ENCODE peak calls at places on chromosomes 16 and 17, in ten cellular contexts. H is endothelial cell; R is CD8-positive, alpha-beta T cell; U is Panc1; F is HFFc6; C is GM23338; X is RWPE1; L is dorsolateral prefrontal cortex; Q is A549; N is RWPE2. M is an unnamed sample.
A peak's percentile ranks its signal among the peaks of the same experiment; 100 is the strongest.

GRCh38 chr17:57283203-57283971 is 27.1 kb downstream of the MSI2 start:
- DNase-seq in X (no peak), R (no peak), Q (no peak), H (no peak), N (no peak), F (no peak), U (no peak), C (no peak), L (no peak), M (no peak)

GRCh38 chr17:75238684-75239191 is 22.7 kb downstream of the GGA3 start:
- DNase-seq in C (peak; percentile 88), Q (peak; percentile 96), L (peak; percentile 43), N (no peak), H (peak; percentile 70), X (peak; percentile 68), F (peak; percentile 55), R (peak; percentile 68), U (peak; percentile 33), M (peak; percentile 67)

GRCh38 chr17:81518113-81518784 is 5.7 kb upstream of the ACTG1 start:
- DNase-seq in N (peak; percentile 72), R (no peak), Q (no peak), L (no peak), F (no peak), C (peak; percentile 52), U (no peak), X (no peak), H (no peak), M (no peak)

GRCh38 chr16:81712681-81713080 is 66.4 kb upstream of the PLCG2 start:
- DNase-seq in L (no peak), R (no peak), N (no peak), F (no peak), C (no peak), H (no peak), U (no peak), Q (no peak), X (no peak), M (no peak)

GRCh38 chr17:12790806-12791148 is 1.5 kb downstream of the ARHGAP44 start:
- DNase-seq in H (no peak), X (no peak), U (no peak), Q (no peak), C (no peak), N (no peak), F (no peak), R (no peak), L (no peak), M (no peak)

GRCh38 chr17:51672058-51672457 is 411.7 kb downstream of the UTP18 start:
- DNase-seq in N (no peak), R (no peak), Q (no peak), U (no peak), F (no peak), C (no peak), H (no peak), L (no peak), X (no peak), M (no peak)

GRCh38 chr16:85199069-85199725 is 86.9 kb upstream of the CIBAR2 start:
- DNase-seq in C (no peak), X (no peak), F (peak; percentile 70), U (no peak), L (no peak), Q (no peak), H (no peak), R (no peak), N (no peak), M (peak; percentile 81)

GRCh38 chr17:1830288-1830687 is 483 bp downstream of the RPA1 start:
- DNase-seq in H (no peak), L (no peak), F (no peak), Q (peak; percentile 33), N (no peak), U (no peak), X (peak; percentile 15), R (peak; percentile 27), C (peak; percentile 62), M (no peak)

GRCh38 chr16:80174416-80174815 is 366.4 kb upstream of the DYNLRB2 start:
- DNase-seq in U (no peak), N (no peak), R (no peak), F (peak; percentile 81), Q (no peak), X (peak; percentile 50), H (no peak), L (no peak), C (no peak), M (peak; percentile 95)

GRCh38 chr17:21463779-21464407 is 87.7 kb downstream of the KCNJ12 start:
- DNase-seq in L (no peak), Q (no peak), X (no peak), F (no peak), H (peak; percentile 66), R (no peak), C (peak; percentile 80), N (no peak), U (no peak), M (no peak)

GRCh38 chr16:1572664-1573063 is 39.2 kb downstream of the TMEM204 start:
- DNase-seq in H (no peak), R (no peak), U (no peak), N (no peak), Q (no peak), C (no peak), X (no peak), F (no peak), L (no peak), M (no peak)

GRCh38 chr16:1567988-1568387 is 34.5 kb downstream of the TMEM204 start:
- DNase-seq in N (no peak), Q (no peak), U (no peak), H (no peak), C (no peak), L (no peak), F (no peak), R (no peak), X (no peak), M (no peak)

GRCh38 chr16:1573301-1573700 is 38.6 kb downstream of the IFT140 start:
- DNase-seq in C (no peak), Q (no peak), L (no peak), X (no peak), H (no peak), U (no peak), N (no peak), F (no peak), R (no peak), M (no peak)

GRCh38 chr16:1575578-1575977 is 36.3 kb downstream of the IFT140 start:
- DNase-seq in N (no peak), C (no peak), H (no peak), U (no peak), R (no peak), L (no peak), Q (no peak), F (no peak), X (no peak), M (no peak)

DNA sequence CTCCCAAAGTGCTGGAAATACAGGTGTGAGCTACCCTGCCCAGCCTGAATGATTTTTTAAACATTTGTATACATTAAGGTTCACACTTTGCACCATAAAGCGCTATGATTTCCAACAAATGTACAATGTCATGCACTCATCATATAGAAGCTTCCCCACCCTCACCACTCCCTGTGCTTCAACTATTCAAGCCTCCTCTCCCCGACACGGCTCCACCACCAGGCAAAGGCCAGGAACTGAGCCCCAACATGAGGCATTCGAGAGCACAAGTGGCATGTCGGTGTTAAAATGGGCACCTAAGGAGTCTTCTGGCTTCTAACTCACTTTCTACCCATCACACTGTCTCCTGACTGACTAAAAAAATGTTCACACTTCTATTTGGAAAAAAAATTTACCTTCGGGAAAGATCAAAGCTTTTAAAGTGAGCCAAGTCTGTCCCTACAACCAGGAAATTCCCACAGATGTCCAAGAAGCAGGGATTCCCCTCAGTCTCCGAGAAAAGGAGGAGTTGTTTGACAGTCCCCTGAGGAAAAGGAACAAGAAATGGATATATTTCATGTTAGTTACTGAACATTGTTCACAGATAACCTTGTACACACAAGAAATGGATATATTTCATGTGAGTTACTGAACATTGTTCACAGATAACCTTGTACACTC is 37.7 kb downstream of the TMEM204 start:
- DNase-seq in L (no peak), F (no peak), N (no peak), X (no peak), R (no peak), C (no peak), H (no peak), Q (no peak), U (no peak), M (no peak)
- TF ChIP-seq CTCF in L (no peak), F (no peak), N (no peak), X (no peak), R (no peak), C (no peak), H (no peak), Q (no peak), U (no peak), M (no peak)

DNA sequence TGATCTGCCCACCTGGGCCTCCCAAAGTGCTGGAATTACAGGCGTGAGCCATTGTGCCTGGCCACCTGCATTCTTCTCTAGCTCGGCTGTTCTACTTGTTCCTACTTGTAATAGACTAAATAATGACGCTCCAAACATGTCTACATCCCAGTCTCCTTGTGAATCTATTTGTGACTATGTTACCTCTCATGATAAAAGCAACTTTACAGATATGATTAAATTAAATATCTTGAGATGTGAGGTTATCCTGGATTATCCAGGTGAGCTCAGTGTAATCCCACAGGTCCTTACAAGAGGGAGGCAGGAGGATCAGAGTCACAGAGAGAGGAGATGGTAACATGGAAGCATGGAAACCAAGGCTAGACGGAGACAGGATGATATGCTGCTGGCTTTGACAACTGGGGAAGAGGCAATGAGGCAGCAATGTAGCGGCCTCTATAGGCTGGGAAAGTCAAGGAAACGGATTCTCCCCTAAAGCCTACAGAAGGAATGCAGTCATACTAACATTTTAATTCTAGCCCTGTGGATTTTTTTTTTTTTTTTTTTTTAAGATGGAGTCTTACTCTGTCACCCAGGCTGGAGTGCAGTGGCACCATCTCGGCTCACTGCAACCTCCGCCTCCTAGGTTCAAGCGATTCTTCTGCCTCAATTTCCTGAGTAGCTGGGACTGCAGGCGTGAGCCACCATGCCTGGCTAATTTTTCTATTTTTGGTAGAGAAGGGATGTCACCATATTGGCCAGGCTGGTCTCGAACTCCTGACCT is 5.0 kb upstream of the LASP1 start:
- DNase-seq in C (peak; percentile 80), X (no peak), N (no peak), U (no peak), Q (no peak), L (no peak), F (no peak), H (no peak), R (no peak), M (no peak)
- TF ChIP-seq CTCF in C (peak; percentile 62), X (no peak), N (peak; percentile 45), U (peak; percentile 72), Q (peak; percentile 34), L (no peak), F (peak; percentile 47), H (no peak), R (no peak), M (peak; percentile 57)

DNA sequence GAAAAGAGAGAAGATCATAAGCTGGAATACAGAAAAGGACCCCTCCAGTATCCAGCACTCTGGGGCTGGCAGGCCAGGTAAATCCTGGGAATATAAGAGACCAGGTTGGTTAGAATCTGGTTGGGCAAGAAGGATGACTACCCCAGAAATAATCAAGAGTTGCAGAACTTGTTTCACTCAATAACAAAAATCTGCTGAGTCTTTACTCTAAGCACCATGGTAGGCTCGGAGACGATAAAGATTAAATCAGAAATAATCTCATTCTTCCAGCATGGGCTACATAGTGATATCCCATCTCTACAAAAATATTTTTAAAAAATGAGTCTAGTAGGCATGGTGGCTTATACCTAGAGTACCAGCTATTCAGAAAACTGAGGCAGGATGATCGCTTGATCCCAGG is 138.0 kb upstream of the KCNJ16 start:
- DNase-seq in F (no peak), C (no peak), R (no peak), Q (no peak), H (no peak), L (no peak), X (no peak), N (no peak), U (no peak), M (no peak)
- TF ChIP-seq CTCF in F (no peak), C (no peak), R (no peak), Q (no peak), H (no peak), L (no peak), X (no peak), N (no peak), U (no peak), M (no peak)

GRCh38 chr16:71645450-71645849 is 19.5 kb downstream of the MARVELD3 start:
- DNase-seq in F (peak; percentile 13), C (peak; percentile 70), N (no peak), R (no peak), L (no peak), U (peak; percentile 22), H (no peak), Q (peak; percentile 70), X (peak; percentile 42), M (peak; percentile 13)
- TF ChIP-seq CTCF in F (peak; percentile 62), C (peak; percentile 61), N (peak; percentile 49), R (no peak), L (no peak), U (peak; percentile 66), H (peak; percentile 17), Q (peak; percentile 39), X (peak; percentile 21), M (peak; percentile 41)

M was measured in AG10803.